ENCODE peak calls at places on chromosomes 16 and 17, in ten cellular contexts. N, Y, U, E, V, F, O, T, R and M are unnamed samples. For H3K36me3, the result is how much of the 10 kb centered on the place peaks cover.

GRCh38 chr16:85017151-85017550 is 5.8 kb upstream of the ZDHHC7 start:
- DNase-seq in N (peak), Y (no peak), U (no peak), E (no peak), V (no peak), F (no peak), O (no peak), T (peak), R (no peak), M (no peak)

GRCh38 chr17:4968166-4968915 is 724 bp upstream of the SPAG7 start:
- DNase-seq in N (peak), Y (no peak), U (no peak), E (peak), V (no peak), F (peak), O (no peak), T (no peak), R (no peak), M (peak)

GRCh38 chr16:25060920-25061319 is 45.8 kb upstream of the ARHGAP17 start:
- DNase-seq in N (peak), Y (no peak), U (no peak), E (no peak), V (no peak), F (no peak), O (no peak), T (no peak), R (peak), M (no peak)

GRCh38 chr17:81867123-81867951 is 3.8 kb downstream of the ARHGDIA start:
- DNase-seq in N (peak), Y (no peak), U (no peak), E (no peak), V (peak), F (peak), O (no peak), T (peak), R (peak), M (peak)

GRCh38 chr16:64280317-64280716 is 841.5 kb downstream of the CDH11 start:
- DNase-seq in N (no peak), Y (no peak), U (no peak), E (no peak), V (no peak), F (no peak), O (no peak), T (no peak), R (no peak), M (no peak)

GRCh38 chr16:21685034-21685455 is 21.3 kb downstream of the OTOA start:
- DNase-seq in N (peak), Y (no peak), U (no peak), E (no peak), V (no peak), F (peak), O (no peak), T (no peak), R (no peak), M (no peak)

GRCh38 chr16:31664683-31665482 is 137.2 kb downstream of the AHSP start:
- DNase-seq in N (no peak), Y (no peak), U (no peak), E (no peak), V (no peak), F (no peak), O (no peak), T (peak), R (no peak), M (no peak)

GRCh38 chr17:77645441-77646430 is 312.8 kb upstream of the TNRC6C start:
- DNase-seq in N (peak), Y (no peak), U (no peak), E (peak), V (peak), F (peak), O (no peak), T (peak), R (no peak), M (peak)

GRCh38 chr16:89357055-89357454 is 133.3 kb downstream of the ANKRD11 start:
- DNase-seq in N (no peak), Y (no peak), U (no peak), E (no peak), V (no peak), F (peak), O (no peak), T (no peak), R (peak), M (no peak)

GRCh38 chr16:15552507-15552906 is 90.4 kb downstream of the MARF1 start:
- DNase-seq in N (no peak), Y (no peak), U (no peak), E (no peak), V (no peak), F (no peak), O (no peak), T (no peak), R (no peak), M (no peak)

GRCh38 chr17:67386965-67387551 is 10.0 kb downstream of the PITPNC1 start:
- DNase-seq in N (peak), Y (no peak), U (no peak), E (no peak), V (peak), F (peak), O (no peak), T (no peak), R (peak), M (no peak)

GRCh38 chr17:4558311-4558972 is 1.9 kb downstream of the GGT6 start:
- DNase-seq in N (no peak), Y (no peak), U (no peak), E (no peak), V (no peak), F (no peak), O (no peak), T (no peak), R (no peak), M (no peak)

GRCh38 chr16:79008036-79008868 is 592.3 kb downstream of the MAF start:
- DNase-seq in N (no peak), Y (no peak), U (no peak), E (no peak), V (no peak), F (no peak), O (no peak), T (no peak), R (no peak), M (no peak)

GRCh38 chr16:4262303-4262835 is 10.5 kb downstream of the TFAP4 start:
- DNase-seq in N (no peak), Y (no peak), U (no peak), E (no peak), V (no peak), F (no peak), O (no peak), T (no peak), R (no peak), M (no peak)
- H3K36me3 ChIP-seq in N (under half), Y (half or more), U (under half), E (under half), V (under half), F (under half), O (under half), T (under half), R (under half), M (half or more)

GRCh38 chr16:53605979-53606378 is 97.7 kb downstream of the RPGRIP1L start:
- DNase-seq in N (no peak), Y (no peak), U (no peak), E (no peak), V (no peak), F (no peak), O (no peak), T (no peak), R (no peak), M (no peak)
- H3K4me3 ChIP-seq in N (no peak), Y (no peak), U (no peak), E (no peak), V (no peak), F (no peak), O (no peak), T (no peak), R (no peak), M (no peak)

GRCh38 chr17:42845556-42845917 is 1.2 kb downstream of the AOC2 start:
- DNase-seq in N (no peak), Y (no peak), U (no peak), E (no peak), V (no peak), F (no peak), O (peak), T (no peak), R (no peak), M (no peak)

GRCh38 chr17:42844761-42845555 is 578 bp downstream of the AOC2 start:
- DNase-seq in N (no peak), Y (no peak), U (no peak), E (no peak), V (no peak), F (no peak), O (no peak), T (no peak), R (no peak), M (no peak)

GRCh38 chr17:42845918-42846593 is 1.7 kb downstream of the AOC2 start:
- DNase-seq in N (no peak), Y (no peak), U (no peak), E (no peak), V (no peak), F (no peak), O (peak), T (no peak), R (no peak), M (no peak)

GRCh38 chr17:42843358-42843934 is 934 bp upstream of the AOC2 start:
- DNase-seq in N (peak), Y (peak), U (no peak), E (no peak), V (peak), F (peak), O (no peak), T (peak), R (peak), M (peak)

GRCh38 chr17:42844271-42844670 is at the start of gene AOC2:
- DNase-seq in N (peak), Y (no peak), U (no peak), E (no peak), V (peak), F (no peak), O (no peak), T (no peak), R (no peak), M (no peak)
- H3K36me3 ChIP-seq in N (under half), Y (half or more), U (under half), E (under half), V (under half), F (under half), O (half or more), T (half or more), R (under half), M (under half)

DNA sequence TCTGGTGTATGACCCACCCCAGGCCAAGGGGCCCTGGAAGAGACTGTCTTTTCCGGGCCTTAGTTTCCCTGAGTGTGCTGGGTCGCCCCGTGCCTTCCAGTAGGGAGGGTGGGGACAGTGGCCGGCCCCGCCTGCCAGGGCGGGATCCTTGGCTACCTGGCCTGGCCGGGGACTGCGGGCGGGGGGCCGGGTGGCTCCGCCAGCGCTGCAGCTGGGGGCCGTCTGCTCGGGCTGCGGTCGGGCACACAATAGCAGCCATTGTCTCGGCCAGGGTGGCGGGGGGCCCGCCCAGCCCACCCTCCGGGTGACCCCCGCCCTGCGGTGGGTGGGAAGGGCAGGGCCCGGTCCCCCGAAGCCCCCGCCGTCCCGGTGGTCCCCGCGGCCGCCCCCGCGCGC is 11.5 kb downstream of the GLIS2 start:
- DNase-seq in N (no peak), Y (no peak), U (no peak), E (no peak), V (no peak), F (no peak), O (no peak), T (no peak), R (no peak), M (no peak)
- H3K4me3 ChIP-seq in N (peak), Y (peak), U (peak), E (no peak), V (peak), F (peak), O (peak), T (peak), R (peak), M (no peak)

DNA sequence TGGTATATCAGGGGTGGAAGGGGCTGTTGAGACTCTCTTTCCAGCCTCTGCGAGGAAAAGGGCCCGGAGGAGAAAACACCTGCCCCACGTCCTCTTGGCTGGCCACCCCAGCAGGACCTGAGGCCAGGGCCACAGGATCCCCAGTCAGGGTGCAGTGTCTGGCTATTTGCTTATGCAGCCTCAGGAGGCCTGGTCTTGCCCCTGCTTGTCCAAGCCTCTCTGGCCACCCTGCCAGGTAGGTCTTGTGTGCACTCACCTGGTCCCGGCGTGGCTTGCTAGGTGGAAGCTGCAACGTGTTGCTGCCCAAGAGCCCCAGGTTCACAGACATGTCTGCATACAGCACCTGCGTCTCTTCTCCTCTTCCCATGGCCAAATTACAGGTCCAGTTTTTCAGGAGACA is 549 bp downstream of the TMEM238L start:
- DNase-seq in N (no peak), Y (no peak), U (no peak), E (no peak), V (no peak), F (no peak), O (no peak), T (no peak), R (no peak), M (no peak)
- H3K36me3 ChIP-seq in N (under half), Y (under half), U (under half), E (under half), V (under half), F (under half), O (under half), T (under half), R (under half), M (under half)

DNA sequence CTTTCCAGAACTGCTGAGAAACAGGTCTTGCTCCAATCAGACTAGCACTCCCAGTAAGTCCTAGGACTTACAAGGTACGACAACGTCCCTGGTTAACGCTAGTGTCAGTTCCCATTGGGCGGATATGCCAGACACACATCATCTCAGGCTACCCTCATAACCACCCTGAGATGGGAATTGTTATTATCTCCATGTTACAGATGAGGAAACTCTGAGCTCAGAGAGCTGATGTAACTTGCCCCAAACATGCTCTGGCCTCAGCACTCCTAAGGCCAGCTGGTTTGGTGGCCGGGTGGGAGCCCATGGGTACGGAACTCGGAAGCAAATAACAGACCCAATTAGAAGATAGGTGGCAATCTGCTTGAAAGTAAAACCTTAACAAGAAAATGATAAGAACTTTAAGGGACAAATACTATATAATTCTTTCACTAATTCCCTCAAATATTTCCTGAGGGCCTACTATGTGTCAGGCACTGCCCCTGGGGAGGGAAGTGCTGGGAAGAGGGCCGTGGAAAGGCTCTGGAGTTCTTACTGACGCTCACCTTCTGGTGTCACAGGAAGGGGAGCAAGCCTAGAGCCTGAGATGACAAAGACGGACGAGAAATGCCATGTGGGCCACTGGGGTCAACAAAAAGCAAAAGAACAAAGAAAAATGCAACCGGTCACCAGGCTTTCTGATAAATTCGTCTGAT is 6.9 kb downstream of the CREBBP start:
- DNase-seq in N (peak), Y (no peak), U (no peak), E (no peak), V (peak), F (no peak), O (no peak), T (no peak), R (no peak), M (no peak)
- H3K4me3 ChIP-seq in N (no peak), Y (no peak), U (no peak), E (no peak), V (no peak), F (no peak), O (peak), T (no peak), R (no peak), M (no peak)

DNA sequence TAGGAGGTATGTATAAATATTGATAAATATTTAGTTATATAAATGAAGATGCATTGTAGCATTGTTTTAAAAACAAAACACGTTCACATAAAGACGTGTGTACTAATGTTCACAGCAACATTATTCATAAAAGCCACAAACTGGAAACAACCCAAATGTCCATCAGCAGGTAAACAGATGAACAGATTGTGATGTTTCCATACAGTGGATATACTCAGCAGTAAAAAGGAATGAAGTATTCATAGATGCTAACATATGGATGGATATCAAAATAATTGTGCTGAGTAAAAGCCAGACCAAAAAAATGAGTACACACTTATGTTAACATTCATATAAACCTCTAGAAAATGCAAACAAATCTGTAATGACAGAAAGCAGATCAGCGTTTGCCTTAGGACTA is 6.0 kb downstream of the CENPN start:
- DNase-seq in N (no peak), Y (no peak), U (no peak), E (no peak), V (no peak), F (no peak), O (no peak), T (no peak), R (no peak), M (no peak)
- H3K36me3 ChIP-seq in N (under half), Y (under half), U (under half), E (under half), V (under half), F (under half), O (under half), T (under half), R (under half), M (under half)

GRCh38 chr17:55757659-55758058 is 6.8 kb downstream of the PCTP start:
- DNase-seq in N (no peak), Y (no peak), U (no peak), E (no peak), V (no peak), F (no peak), O (no peak), T (no peak), R (no peak), M (no peak)

GRCh38 chr17:55762086-55762858 is 11.4 kb downstream of the PCTP start:
- DNase-seq in N (no peak), Y (no peak), U (no peak), E (no peak), V (no peak), F (no peak), O (no peak), T (no peak), R (peak), M (no peak)

GRCh38 chr17:55763856-55764255 is 13.0 kb downstream of the PCTP start:
- DNase-seq in N (peak), Y (no peak), U (no peak), E (no peak), V (peak), F (no peak), O (no peak), T (no peak), R (no peak), M (no peak)

GRCh38 chr17:55758171-55758570 is 7.3 kb downstream of the PCTP start:
- DNase-seq in N (no peak), Y (no peak), U (no peak), E (no peak), V (no peak), F (no peak), O (no peak), T (no peak), R (no peak), M (no peak)

GRCh38 chr17:55760643-55761355 is 9.9 kb downstream of the PCTP start:
- DNase-seq in N (peak), Y (peak), U (no peak), E (no peak), V (peak), F (no peak), O (no peak), T (no peak), R (no peak), M (no peak)
- H3K4me3 ChIP-seq in N (no peak), Y (no peak), U (no peak), E (no peak), V (no peak), F (no peak), O (no peak), T (no peak), R (no peak), M (no peak)

GRCh38 chr16:3771513-3771912 is 54.2 kb upstream of the TRAP1 start:
- DNase-seq in N (no peak), Y (no peak), U (no peak), E (no peak), V (no peak), F (no peak), O (no peak), T (no peak), R (no peak), M (no peak)

GRCh38 chr16:3776316-3776715 is 59.0 kb upstream of the TRAP1 start:
- DNase-seq in N (no peak), Y (no peak), U (no peak), E (no peak), V (no peak), F (no peak), O (no peak), T (no peak), R (no peak), M (no peak)

GRCh38 chr16:3774819-3775218 is 57.5 kb upstream of the TRAP1 start:
- DNase-seq in N (no peak), Y (no peak), U (no peak), E (no peak), V (no peak), F (no peak), O (no peak), T (no peak), R (no peak), M (no peak)

GRCh38 chr16:3774156-3774767 is 56.9 kb upstream of the TRAP1 start:
- DNase-seq in N (peak), Y (peak), U (no peak), E (no peak), V (peak), F (no peak), O (no peak), T (peak), R (no peak), M (no peak)

GRCh38 chr16:3773663-3774062 is 56.3 kb upstream of the TRAP1 start:
- DNase-seq in N (no peak), Y (no peak), U (no peak), E (no peak), V (no peak), F (no peak), O (no peak), T (no peak), R (no peak), M (no peak)
- H3K36me3 ChIP-seq in N (half or more), Y (half or more), U (under half), E (half or more), V (under half), F (under half), O (half or more), T (half or more), R (under half), M (half or more)